ENCODE peak calls at places on chromosomes 2 and 18, in five cellular contexts. Y is lower leg skin, M is coronary artery, J is HL-60, L is Peyer's patch. N is an unnamed sample.

GRCh38 chr2:211802611-211803010 is 736.0 kb downstream of the ERBB4 start:
- DNase-seq in M (no peak), Y (no peak), L (no peak), J (no peak), N (no peak)

GRCh38 chr2:38443021-38443541 is 66.0 kb upstream of the ATL2 start:
- DNase-seq in Y (no peak), M (no peak), J (no peak), L (no peak), N (no peak)

GRCh38 chr18:48814490-48815181 is 136.1 kb downstream of the SMAD7 start:
- DNase-seq in J (no peak), Y (peak), L (peak), M (peak), N (no peak)

GRCh38 chr2:157460384-157460837 is 16.5 kb upstream of the CYTIP start:
- DNase-seq in J (no peak), Y (no peak), M (no peak), L (no peak), N (no peak)

GRCh38 chr18:52602820-52603219 is 262.8 kb downstream of the DCC start:
- DNase-seq in J (no peak), M (no peak), L (no peak), Y (no peak), N (no peak)

GRCh38 chr2:24231461-24231881 is 56.6 kb downstream of the FAM228A start:
- DNase-seq in J (no peak), M (no peak), Y (no peak), L (no peak), N (no peak)

GRCh38 chr2:10163498-10164486 is 41.3 kb downstream of the RRM2 start:
- DNase-seq in M (no peak), Y (no peak), L (no peak), J (peak), N (no peak)

GRCh38 chr2:224781400-224781799 is 65.2 kb upstream of the CCDC195 start:
- DNase-seq in J (no peak), L (no peak), M (no peak), Y (no peak), N (no peak)

GRCh38 chr2:1742680-1743395 is 1.5 kb downstream of the PXDN start:
- DNase-seq in L (peak), J (no peak), M (peak), Y (peak), N (peak)

GRCh38 chr18:73264562-73264921 is 396.8 kb upstream of the NETO1 start:
- DNase-seq in J (no peak), Y (no peak), L (no peak), M (no peak), N (no peak)

GRCh38 chr18:8808001-8808400 is 102.6 kb downstream of the MTCL1 start:
- DNase-seq in J (no peak), L (no peak), M (no peak), Y (no peak), N (no peak)

GRCh38 chr2:174568425-174568824 is 29.2 kb downstream of the WIPF1 start:
- DNase-seq in L (no peak), M (no peak), J (no peak), Y (no peak), N (no peak)

GRCh38 chr2:199958014-199958413 is 2.6 kb downstream of the MAIP1 start:
- DNase-seq in M (no peak), J (no peak), L (no peak), Y (no peak), N (no peak)

GRCh38 chr2:28445448-28446258 is 50.2 kb upstream of the PLB1 start:
- DNase-seq in J (no peak), Y (no peak), M (no peak), L (no peak), N (no peak)

GRCh38 chr2:177869209-177869608 is 203.4 kb downstream of the PDE11A start:
- DNase-seq in M (no peak), L (no peak), J (no peak), Y (no peak), N (no peak)

GRCh38 chr2:186751790-186752189 is 57.9 kb downstream of the FAM171B start:
- DNase-seq in Y (no peak), J (no peak), L (no peak), M (no peak), N (no peak)

GRCh38 chr2:159042115-159042850 is 73.8 kb downstream of the TANC1 start:
- DNase-seq in J (no peak), M (no peak), Y (peak), L (no peak), N (peak)

GRCh38 chr2:186457908-186458307 is 28.2 kb upstream of the ZC3H15 start:
- DNase-seq in L (no peak), Y (no peak), M (no peak), J (no peak), N (no peak)

GRCh38 chr2:215660687-215661086 is 224.8 kb upstream of the FN1 start:
- DNase-seq in L (no peak), M (no peak), Y (no peak), J (no peak), N (no peak)

GRCh38 chr2:179239194-179239593 is 25.4 kb downstream of the SESTD1 start:
- DNase-seq in J (no peak), M (no peak), Y (no peak), L (no peak), N (no peak)

GRCh38 chr2:79554899-79555298 is 42.0 kb downstream of the CTNNA2 start:
- DNase-seq in Y (no peak), J (no peak), M (no peak), L (no peak), N (no peak)

GRCh38 chr2:174013310-174013751 is 48.2 kb upstream of the SP3 start:
- DNase-seq in M (no peak), J (no peak), Y (peak), L (peak), N (no peak)

GRCh38 chr18:45727068-45727467 is 3.1 kb downstream of the SLC14A1 start:
- DNase-seq in J (no peak), Y (no peak), M (no peak), L (no peak), N (no peak)

GRCh38 chr2:175203621-175204496 is 22.3 kb upstream of the ATP5MC3 start:
- DNase-seq in J (peak), M (no peak), L (peak), Y (no peak), N (peak)

GRCh38 chr2:136057023-136057801 is 60.7 kb downstream of the CXCR4 start:
- DNase-seq in Y (no peak), M (no peak), L (no peak), J (no peak), N (no peak)

DNA sequence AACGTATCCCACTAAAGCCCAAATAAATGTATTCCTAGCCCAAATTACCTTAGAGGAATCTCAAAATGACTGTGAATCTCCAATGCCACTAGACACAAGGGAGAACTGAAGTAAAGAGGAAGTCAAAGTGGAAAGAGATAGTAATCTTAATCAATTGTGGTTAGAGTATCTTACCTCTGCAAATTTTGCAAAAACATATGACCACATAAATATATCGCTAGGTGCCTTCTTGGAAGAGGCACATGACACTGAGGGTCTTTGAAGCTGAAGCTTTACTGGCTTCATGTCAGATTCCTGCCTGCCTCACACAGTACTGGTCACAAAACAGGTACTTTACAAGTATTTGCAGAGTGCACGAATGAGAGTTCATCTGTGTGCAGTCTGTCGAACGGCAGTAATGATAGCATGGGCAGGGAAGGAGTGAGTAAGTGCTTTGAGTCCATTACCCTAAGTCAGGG is 87.5 kb upstream of the TLK1 start:
- DNase-seq in L (no peak), J (peak), Y (no peak), M (no peak), N (no peak)
- H3K4me3 ChIP-seq in L (no peak), J (no peak), Y (no peak), M (no peak), N (no peak)

DNA sequence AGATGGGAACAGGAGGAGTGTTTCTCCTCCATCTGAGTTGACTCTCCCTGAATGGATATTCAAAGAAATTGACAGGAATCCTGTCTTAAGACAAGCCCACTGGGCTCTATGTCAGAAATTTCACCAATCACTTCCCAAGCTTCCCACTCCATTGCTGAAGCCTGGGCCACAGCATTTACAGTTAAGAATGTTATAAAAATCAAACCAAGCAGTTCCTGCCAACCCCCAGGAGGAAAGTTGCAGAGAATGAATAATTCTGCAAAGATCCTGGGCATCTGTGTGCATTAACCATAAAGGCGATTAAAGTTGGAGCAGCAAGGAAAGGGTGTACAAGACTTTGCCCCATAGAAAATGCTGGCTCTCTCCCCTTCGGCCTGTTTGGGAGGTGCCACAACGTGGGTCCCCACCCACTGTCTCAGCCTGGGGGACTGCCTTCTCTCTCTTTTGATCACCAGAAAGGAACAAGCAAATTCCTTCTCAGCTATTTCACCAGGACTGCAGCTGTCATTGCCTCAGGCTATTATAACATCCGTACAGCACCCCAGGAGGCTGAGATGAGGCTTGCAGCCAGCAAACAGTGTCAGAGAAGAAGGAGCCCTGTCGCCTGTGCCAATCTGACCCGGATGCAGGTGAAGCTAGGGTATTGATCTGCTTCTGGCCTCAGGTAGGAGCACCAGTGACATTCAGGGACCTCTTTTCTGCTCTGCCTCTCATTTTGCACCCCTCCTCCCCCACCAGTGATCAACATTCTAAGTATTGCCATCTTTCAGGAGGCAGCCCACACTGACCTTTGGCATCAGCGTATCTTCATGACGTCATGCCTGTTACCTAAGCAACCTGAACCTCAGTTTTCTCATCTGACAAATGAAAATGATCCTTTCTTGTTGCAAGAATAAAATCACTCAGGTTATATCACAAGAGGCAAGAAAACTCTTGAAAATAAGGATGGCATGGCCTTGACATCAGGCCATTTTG is 219.0 kb downstream of the SH3BP4 start:
- DNase-seq in M (no peak), Y (no peak), L (no peak), J (no peak), N (no peak)
- TF ChIP-seq CTCF in M (no peak), Y (no peak), L (no peak), J (no peak), N (no peak)

DNA sequence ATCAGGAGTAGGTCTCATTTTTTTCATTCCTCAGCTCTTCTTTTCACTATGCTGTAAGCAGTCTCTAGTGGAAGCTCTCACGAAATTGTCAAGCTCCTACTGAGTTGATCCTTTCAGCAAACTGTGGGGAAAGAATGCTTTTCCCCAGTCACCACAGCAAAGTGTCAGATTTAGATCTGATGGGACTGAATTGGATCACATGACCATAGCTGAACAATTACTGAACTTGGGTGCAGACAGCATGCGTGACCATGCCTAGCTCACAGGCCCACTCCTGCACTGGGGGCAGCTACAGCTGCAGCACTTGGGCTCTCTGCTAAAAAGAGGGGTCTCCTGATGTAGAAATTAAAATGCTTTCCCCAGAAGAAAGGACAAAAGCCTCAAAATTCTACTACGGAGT is 3.1 kb downstream of the ARHGAP15 start:
- DNase-seq in J (no peak), Y (no peak), L (no peak), M (no peak), N (no peak)
- H3K4me3 ChIP-seq in J (peak), Y (no peak), L (peak), M (no peak), N (no peak)

GRCh38 chr18:1078301-1078700 is 173.6 kb downstream of the ADCYAP1 start:
- DNase-seq in J (no peak), Y (no peak), L (no peak), M (no peak), N (no peak)
- TF ChIP-seq CTCF in J (no peak), Y (no peak), L (no peak), M (no peak), N (no peak)

GRCh38 chr2:191018048-191018447 is 4.1 kb upstream of the STAT1 start:
- DNase-seq in L (no peak), J (no peak), M (no peak), Y (no peak), N (no peak)

GRCh38 chr2:191015831-191016230 is 1.9 kb upstream of the STAT1 start:
- DNase-seq in Y (no peak), M (no peak), J (no peak), L (no peak), N (no peak)

GRCh38 chr2:191020221-191020741 is 6.3 kb upstream of the STAT1 start:
- DNase-seq in L (peak), M (peak), J (peak), Y (peak), N (peak)

GRCh38 chr2:191020742-191021381 is 6.9 kb upstream of the STAT1 start:
- DNase-seq in J (peak), L (peak), Y (peak), M (no peak), N (peak)

GRCh38 chr2:191018663-191019119 is 4.7 kb upstream of the STAT1 start:
- DNase-seq in L (no peak), J (no peak), Y (no peak), M (no peak), N (no peak)
- H3K4me3 ChIP-seq in L (no peak), J (no peak), Y (no peak), M (no peak), N (no peak)

GRCh38 chr2:203149194-203149593 is 89.6 kb upstream of the CYP20A1 start:
- DNase-seq in L (no peak), M (no peak), Y (no peak), J (no peak), N (no peak)
- TF ChIP-seq CTCF in L (no peak), M (no peak), Y (no peak), J (no peak), N (no peak)

GRCh38 chr18:3350566-3351527 is 88.9 kb downstream of the MYL12B start:
- DNase-seq in J (no peak), Y (no peak), L (no peak), M (no peak), N (no peak)
- H3K4me3 ChIP-seq in J (no peak), Y (no peak), L (no peak), M (no peak), N (no peak)

GRCh38 chr2:101403745-101404144 is 16.4 kb upstream of the CREG2 start:
- DNase-seq in Y (no peak), M (no peak), J (no peak), L (no peak), N (no peak)

GRCh38 chr2:101400516-101401315 is 13.4 kb upstream of the CREG2 start:
- DNase-seq in L (no peak), M (no peak), J (no peak), Y (no peak), N (no peak)

GRCh38 chr2:101402637-101403036 is 15.3 kb upstream of the CREG2 start:
- DNase-seq in Y (no peak), M (no peak), J (no peak), L (no peak), N (no peak)

GRCh38 chr2:101401316-101401660 is 14.0 kb upstream of the CREG2 start:
- DNase-seq in Y (no peak), M (no peak), J (peak), L (no peak), N (no peak)

DNA sequence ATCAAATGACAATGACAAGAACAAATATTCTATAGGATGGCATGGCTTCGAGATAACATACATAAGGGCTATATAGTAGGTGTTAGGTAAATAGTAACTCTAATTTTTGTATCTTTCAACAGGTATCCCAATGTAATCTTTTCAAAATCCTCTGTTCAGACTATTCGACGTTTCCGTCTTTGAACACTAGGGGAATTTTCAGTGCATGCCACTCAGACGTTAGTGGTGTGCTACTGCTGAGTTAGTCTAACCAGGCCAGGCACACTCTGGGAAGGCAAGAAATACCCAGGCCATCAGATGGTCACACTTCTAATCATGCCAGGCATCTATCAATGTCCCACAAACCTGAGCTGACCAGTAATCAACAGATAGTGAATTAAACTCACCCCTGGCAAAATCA is 14.6 kb upstream of the CREG2 start:
- DNase-seq in L (no peak), M (no peak), J (no peak), Y (no peak), N (no peak)
- TF ChIP-seq CTCF in L (no peak), M (no peak), J (no peak), Y (no peak), N (no peak)